ENCODE peak calls at places on chromosomes 3 and 15, in eight cellular contexts. One of them, this sample, is unnamed.

GRCh38 chr3:141476033-141476432 is 10.8 kb upstream of the RASA2 start:
- DNase-seq in OCI-LY7: no peak
- DNase-seq in IMR-90: no peak
- DNase-seq in fibroblast of lung: no peak
- DNase-seq in hepatocyte: no peak
- DNase-seq in A549: no peak
- DNase-seq in HepG2: no peak
- DNase-seq in mesenchymal stem cell: no peak
- DNase-seq in this sample: no peak

GRCh38 chr3:194276768-194277546 is 74.2 kb downstream of the CPN2 start:
- DNase-seq in fibroblast of lung: peak; percentile 86
- DNase-seq in HepG2: no peak
- DNase-seq in A549: no peak
- DNase-seq in IMR-90: peak; percentile 52
- DNase-seq in mesenchymal stem cell: no peak
- DNase-seq in OCI-LY7: no peak
- DNase-seq in hepatocyte: peak; percentile 67
- DNase-seq in this sample: no peak

GRCh38 chr3:96977671-96978070 is 163.3 kb downstream of the EPHA6 start:
- DNase-seq in OCI-LY7: no peak
- DNase-seq in HepG2: no peak
- DNase-seq in fibroblast of lung: no peak
- DNase-seq in IMR-90: no peak
- DNase-seq in mesenchymal stem cell: no peak
- DNase-seq in hepatocyte: no peak
- DNase-seq in A549: no peak
- DNase-seq in this sample: no peak

GRCh38 chr15:52255008-52255407 is 40.6 kb downstream of the MYO5C start:
- DNase-seq in A549: no peak
- DNase-seq in fibroblast of lung: peak; percentile 45
- DNase-seq in IMR-90: peak; percentile 66
- DNase-seq in HepG2: no peak
- DNase-seq in mesenchymal stem cell: peak; percentile 37
- DNase-seq in hepatocyte: no peak
- DNase-seq in OCI-LY7: no peak
- DNase-seq in this sample: peak; percentile 49

GRCh38 chr3:23840521-23840920 is 34.8 kb downstream of the UBE2E1 start:
- DNase-seq in OCI-LY7: no peak
- DNase-seq in mesenchymal stem cell: no peak
- DNase-seq in hepatocyte: peak; percentile 19
- DNase-seq in A549: no peak
- DNase-seq in IMR-90: no peak
- DNase-seq in HepG2: peak; percentile 76
- DNase-seq in fibroblast of lung: no peak
- DNase-seq in this sample: no peak

GRCh38 chr3:50562866-50563265 is 4.7 kb downstream of the C3orf18 start:
- DNase-seq in IMR-90: peak; percentile 49
- DNase-seq in A549: no peak
- DNase-seq in HepG2: no peak
- DNase-seq in mesenchymal stem cell: no peak
- DNase-seq in fibroblast of lung: peak; percentile 62
- DNase-seq in hepatocyte: no peak
- DNase-seq in OCI-LY7: no peak
- DNase-seq in this sample: peak; percentile 59

GRCh38 chr3:15493436-15493835 is 28.1 kb downstream of the COLQ start:
- DNase-seq in hepatocyte: no peak
- DNase-seq in OCI-LY7: no peak
- DNase-seq in A549: no peak
- DNase-seq in IMR-90: no peak
- DNase-seq in HepG2: no peak
- DNase-seq in fibroblast of lung: no peak
- DNase-seq in mesenchymal stem cell: no peak
- DNase-seq in this sample: no peak

GRCh38 chr3:38950000-38950399 is 101.7 kb downstream of the SCN11A start:
- DNase-seq in IMR-90: no peak
- DNase-seq in OCI-LY7: no peak
- DNase-seq in A549: no peak
- DNase-seq in mesenchymal stem cell: no peak
- DNase-seq in HepG2: no peak
- DNase-seq in hepatocyte: no peak
- DNase-seq in fibroblast of lung: no peak
- DNase-seq in this sample: no peak

GRCh38 chr15:88894819-88895767 is at the start of gene HAPLN3:
- DNase-seq in IMR-90: peak; percentile 47
- DNase-seq in mesenchymal stem cell: peak; percentile 29
- DNase-seq in fibroblast of lung: peak; percentile 45
- DNase-seq in A549: peak; percentile 90
- DNase-seq in OCI-LY7: no peak
- DNase-seq in hepatocyte: peak; percentile 70
- DNase-seq in HepG2: no peak
- DNase-seq in this sample: no peak

GRCh38 chr15:42788725-42789124 is 51.8 kb upstream of the CDAN1 start:
- DNase-seq in A549: no peak
- DNase-seq in OCI-LY7: no peak
- DNase-seq in HepG2: no peak
- DNase-seq in hepatocyte: no peak
- DNase-seq in IMR-90: no peak
- DNase-seq in fibroblast of lung: no peak
- DNase-seq in mesenchymal stem cell: no peak
- DNase-seq in this sample: no peak

GRCh38 chr3:40875581-40875980 is 323.7 kb upstream of the CTNNB1 start:
- DNase-seq in mesenchymal stem cell: no peak
- DNase-seq in HepG2: no peak
- DNase-seq in OCI-LY7: no peak
- DNase-seq in IMR-90: no peak
- DNase-seq in fibroblast of lung: no peak
- DNase-seq in A549: no peak
- DNase-seq in hepatocyte: no peak
- DNase-seq in this sample: no peak

GRCh38 chr3:14460342-14461005 is 58.1 kb downstream of the SLC6A6 start:
- DNase-seq in OCI-LY7: no peak
- DNase-seq in HepG2: no peak
- DNase-seq in mesenchymal stem cell: peak; percentile 55
- DNase-seq in hepatocyte: no peak
- DNase-seq in A549: no peak
- DNase-seq in IMR-90: peak; percentile 93
- DNase-seq in fibroblast of lung: peak; percentile 98
- DNase-seq in this sample: peak; percentile 59

GRCh38 chr3:14472471-14473351 is 67.4 kb downstream of the GRIP2 start:
- DNase-seq in hepatocyte: peak; percentile 69
- DNase-seq in IMR-90: peak; percentile 92
- DNase-seq in A549: peak; percentile 73
- DNase-seq in fibroblast of lung: peak; percentile 95
- DNase-seq in HepG2: peak; percentile 20
- DNase-seq in mesenchymal stem cell: peak; percentile 95
- DNase-seq in OCI-LY7: no peak
- DNase-seq in this sample: peak; percentile 92

GRCh38 chr3:132318451-132318850 is 1.2 kb downstream of the ACP3 start:
- DNase-seq in fibroblast of lung: peak; percentile 53
- DNase-seq in IMR-90: peak; percentile 45
- DNase-seq in A549: no peak
- DNase-seq in mesenchymal stem cell: peak; percentile 44
- DNase-seq in hepatocyte: no peak
- DNase-seq in OCI-LY7: no peak
- DNase-seq in HepG2: no peak
- DNase-seq in this sample: peak; percentile 75

GRCh38 chr3:170180952-170181876 is at the start of gene PHC3:
- DNase-seq in mesenchymal stem cell: peak; percentile 93
- DNase-seq in OCI-LY7: peak; percentile 94
- DNase-seq in hepatocyte: peak; percentile 96
- DNase-seq in IMR-90: peak; percentile 85
- DNase-seq in A549: peak; percentile 97
- DNase-seq in HepG2: peak; percentile 87
- DNase-seq in fibroblast of lung: peak; percentile 83
- DNase-seq in this sample: peak; percentile 93
- H3K4me2 ChIP-seq in mesenchymal stem cell: peak within 1 kb of the TSS; percentile 99
- H3K4me2 ChIP-seq in OCI-LY7: peak within 1 kb of the TSS; percentile 96
- H3K4me2 ChIP-seq in hepatocyte: peak within 1 kb of the TSS; percentile 89
- H3K4me2 ChIP-seq in IMR-90: peak within 1 kb of the TSS; percentile 95
- H3K4me2 ChIP-seq in A549: peak within 1 kb of the TSS; percentile 86
- H3K4me2 ChIP-seq in HepG2: peak within 1 kb of the TSS; percentile 92
- H3K4me2 ChIP-seq in fibroblast of lung: peak within 1 kb of the TSS; percentile 84
- H3K4me2 ChIP-seq in this sample: peak within 1 kb of the TSS; percentile 93

GRCh38 chr3:123842711-123843110 is 41.4 kb downstream of the MYLK start:
- DNase-seq in mesenchymal stem cell: no peak
- DNase-seq in IMR-90: no peak
- DNase-seq in OCI-LY7: no peak
- DNase-seq in hepatocyte: no peak
- DNase-seq in HepG2: no peak
- DNase-seq in fibroblast of lung: no peak
- DNase-seq in A549: no peak
- DNase-seq in this sample: no peak
- H3K9me3 ChIP-seq in mesenchymal stem cell: peaks cover 74% of the 10 kb centered on the region
- H3K9me3 ChIP-seq in IMR-90: peaks cover 17% of the 10 kb centered on the region
- H3K9me3 ChIP-seq in OCI-LY7: no peaks in the 10 kb centered on the region
- H3K9me3 ChIP-seq in hepatocyte: peaks cover 4% of the 10 kb centered on the region
- H3K9me3 ChIP-seq in HepG2: peaks cover 5% of the 10 kb centered on the region
- H3K9me3 ChIP-seq in fibroblast of lung: peaks cover 2% of the 10 kb centered on the region
- H3K9me3 ChIP-seq in A549: peaks cover 34% of the 10 kb centered on the region
- H3K9me3 ChIP-seq in this sample: peaks cover 22% of the 10 kb centered on the region

GRCh38 chr3:29441422-29441821 is 160.6 kb downstream of the RBMS3 start:
- DNase-seq in OCI-LY7: no peak
- DNase-seq in mesenchymal stem cell: no peak
- DNase-seq in IMR-90: no peak
- DNase-seq in fibroblast of lung: no peak
- DNase-seq in HepG2: no peak
- DNase-seq in A549: no peak
- DNase-seq in hepatocyte: no peak
- DNase-seq in this sample: no peak
- H3K4me2 ChIP-seq in OCI-LY7: no peak overlapping the region
- H3K4me2 ChIP-seq in mesenchymal stem cell: no peak overlapping the region
- H3K4me2 ChIP-seq in IMR-90: no peak overlapping the region
- H3K4me2 ChIP-seq in fibroblast of lung: no peak overlapping the region
- H3K4me2 ChIP-seq in HepG2: no peak overlapping the region
- H3K4me2 ChIP-seq in A549: no peak overlapping the region
- H3K4me2 ChIP-seq in hepatocyte: no peak overlapping the region
- H3K4me2 ChIP-seq in this sample: no peak overlapping the region

DNA sequence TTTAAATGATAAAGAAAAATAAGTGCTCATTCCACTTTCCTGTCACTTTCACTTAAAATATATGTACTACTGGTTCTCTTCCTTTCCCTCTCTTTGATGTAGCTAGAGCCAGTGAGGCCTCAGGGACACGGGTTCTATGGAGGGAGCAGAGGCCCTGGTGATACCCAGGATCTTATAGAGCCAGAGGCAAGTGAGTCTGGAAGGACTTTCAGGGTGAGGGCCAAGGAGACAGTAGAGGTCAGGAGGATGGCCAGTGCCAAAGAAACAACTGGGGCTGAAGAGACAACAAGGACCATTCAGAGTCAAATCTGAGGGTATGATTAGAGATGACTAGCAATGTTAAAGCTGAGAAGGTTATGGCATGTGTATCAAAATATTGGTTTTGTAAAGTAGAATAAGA is 124.1 kb upstream of the GOLGA6L6 start:
- DNase-seq in OCI-LY7: no peak
- DNase-seq in IMR-90: no peak
- DNase-seq in hepatocyte: no peak
- DNase-seq in fibroblast of lung: no peak
- DNase-seq in A549: no peak
- DNase-seq in HepG2: no peak
- DNase-seq in mesenchymal stem cell: no peak
- DNase-seq in this sample: no peak
- H3K9me3 ChIP-seq in OCI-LY7: no peaks in the 10 kb centered on the region
- H3K9me3 ChIP-seq in IMR-90: peaks cover 3% of the 10 kb centered on the region
- H3K9me3 ChIP-seq in hepatocyte: peaks cover 5% of the 10 kb centered on the region
- H3K9me3 ChIP-seq in fibroblast of lung: no peaks in the 10 kb centered on the region
- H3K9me3 ChIP-seq in A549: peaks cover 3% of the 10 kb centered on the region
- H3K9me3 ChIP-seq in HepG2: no peaks in the 10 kb centered on the region
- H3K9me3 ChIP-seq in mesenchymal stem cell: no peaks in the 10 kb centered on the region
- H3K9me3 ChIP-seq in this sample: peaks cover 9% of the 10 kb centered on the region

GRCh38 chr3:46496745-46497555 is 826 bp upstream of the RTP3 start:
- DNase-seq in mesenchymal stem cell: no peak
- DNase-seq in IMR-90: peak; percentile 46
- DNase-seq in HepG2: no peak
- DNase-seq in A549: peak; percentile 6
- DNase-seq in OCI-LY7: peak; percentile 72
- DNase-seq in fibroblast of lung: no peak
- DNase-seq in hepatocyte: no peak
- DNase-seq in this sample: peak; percentile 45
- H3K4me2 ChIP-seq in mesenchymal stem cell: no peak overlapping the region
- H3K4me2 ChIP-seq in IMR-90: no peak overlapping the region
- H3K4me2 ChIP-seq in HepG2: peak overlapping the region; percentile 34
- H3K4me2 ChIP-seq in A549: no peak overlapping the region
- H3K4me2 ChIP-seq in OCI-LY7: peak overlapping the region; percentile 38
- H3K4me2 ChIP-seq in fibroblast of lung: no peak overlapping the region
- H3K4me2 ChIP-seq in hepatocyte: no peak overlapping the region
- H3K4me2 ChIP-seq in this sample: no peak overlapping the region

GRCh38 chr3:44647771-44648170 is 761 bp upstream of the ZNF35 start:
- DNase-seq in mesenchymal stem cell: no peak
- DNase-seq in A549: no peak
- DNase-seq in IMR-90: no peak
- DNase-seq in HepG2: no peak
- DNase-seq in hepatocyte: no peak
- DNase-seq in fibroblast of lung: no peak
- DNase-seq in OCI-LY7: no peak
- DNase-seq in this sample: no peak

GRCh38 chr3:44643024-44643423 is 5.5 kb upstream of the ZNF35 start:
- DNase-seq in OCI-LY7: no peak
- DNase-seq in A549: no peak
- DNase-seq in hepatocyte: no peak
- DNase-seq in HepG2: no peak
- DNase-seq in fibroblast of lung: no peak
- DNase-seq in mesenchymal stem cell: no peak
- DNase-seq in IMR-90: no peak
- DNase-seq in this sample: no peak

DNA sequence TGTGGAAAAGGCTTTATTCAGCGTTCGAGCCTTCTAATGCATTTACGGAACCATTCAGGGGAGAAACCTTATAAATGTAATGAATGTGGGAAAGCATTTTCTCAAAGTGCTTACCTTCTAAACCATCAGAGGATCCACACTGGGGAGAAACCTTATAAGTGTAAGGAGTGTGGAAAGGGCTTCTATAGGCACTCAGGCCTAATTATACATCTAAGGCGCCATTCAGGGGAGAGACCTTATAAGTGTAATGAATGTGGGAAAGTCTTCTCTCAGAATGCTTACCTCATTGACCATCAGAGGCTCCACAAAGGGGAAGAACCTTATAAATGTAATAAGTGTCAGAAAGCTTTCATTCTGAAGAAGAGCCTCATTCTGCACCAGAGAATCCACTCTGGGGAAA is 6.2 kb upstream of the ZNF35 start:
- DNase-seq in IMR-90: no peak
- DNase-seq in mesenchymal stem cell: no peak
- DNase-seq in OCI-LY7: no peak
- DNase-seq in fibroblast of lung: no peak
- DNase-seq in HepG2: no peak
- DNase-seq in hepatocyte: no peak
- DNase-seq in A549: no peak
- DNase-seq in this sample: no peak
- H3K9me3 ChIP-seq in IMR-90: peaks cover 38% of the 10 kb centered on the region
- H3K9me3 ChIP-seq in mesenchymal stem cell: peaks cover 71% of the 10 kb centered on the region
- H3K9me3 ChIP-seq in OCI-LY7: no peaks in the 10 kb centered on the region
- H3K9me3 ChIP-seq in fibroblast of lung: peaks cover 7% of the 10 kb centered on the region
- H3K9me3 ChIP-seq in HepG2: no peaks in the 10 kb centered on the region
- H3K9me3 ChIP-seq in hepatocyte: peaks cover 24% of the 10 kb centered on the region
- H3K9me3 ChIP-seq in A549: peaks cover 75% of the 10 kb centered on the region
- H3K9me3 ChIP-seq in this sample: peaks cover 41% of the 10 kb centered on the region